ENCODE peak calls at places on chromosomes 5 and 9, in four cellular contexts. K, Q, W and P are unnamed samples.
A peak's percentile ranks its signal among the peaks of the same experiment; 100 is the strongest.

GRCh38 chr5:82591021-82591515 is 312.9 kb upstream of the RPS23 start:
- DNase-seq in K (no peak), Q (no peak), W (no peak), P (no peak)

GRCh38 chr9:105890046-105890822 is 195.9 kb downstream of the TMEM38B start:
- DNase-seq in K (no peak), Q (no peak), W (no peak), P (peak; percentile 50)

GRCh38 chr9:126791406-126792230 is 13.2 kb upstream of the ZBTB43 start:
- DNase-seq in K (no peak), Q (no peak), W (no peak), P (peak; percentile 79)

GRCh38 chr5:33362915-33363314 is 77.8 kb upstream of the TARS1 start:
- DNase-seq in K (no peak), Q (peak; percentile 51), W (no peak), P (no peak)

GRCh38 chr9:22045423-22045822 is 36.3 kb upstream of the CDKN2B start:
- DNase-seq in K (no peak), Q (no peak), W (no peak), P (no peak)

GRCh38 chr5:6749026-6749716 is 35.9 kb downstream of the TENT4A start:
- DNase-seq in K (no peak), Q (no peak), W (no peak), P (no peak)

GRCh38 chr5:159051431-159052281 is 48.1 kb downstream of the EBF1 start:
- DNase-seq in K (peak; percentile 67), Q (peak; percentile 48), W (peak; percentile 22), P (peak; percentile 19)

GRCh38 chr9:108636023-108636422 is 219.8 kb downstream of the ACTL7B start:
- DNase-seq in K (no peak), Q (no peak), W (no peak), P (no peak)

GRCh38 chr9:131762356-131762932 is 22.6 kb upstream of the RAPGEF1 start:
- DNase-seq in K (peak; percentile 75), Q (peak; percentile 66), W (peak; percentile 79), P (peak; percentile 47)

GRCh38 chr5:151924564-151925395 is at the start of gene GLRA1:
- DNase-seq in K (peak; percentile 45), Q (peak; percentile 15), W (peak; percentile 50), P (no peak)

GRCh38 chr5:28265877-28266276 is 1227.5 kb upstream of the CDH9 start:
- DNase-seq in K (no peak), Q (no peak), W (no peak), P (no peak)

GRCh38 chr5:143470120-143470519 is 66.6 kb upstream of the NR3C1 start:
- DNase-seq in K (no peak), Q (no peak), W (no peak), P (no peak)

GRCh38 chr9:12794024-12794799 is 19.4 kb downstream of the LURAP1L start:
- DNase-seq in K (no peak), Q (no peak), W (no peak), P (no peak)

GRCh38 chr5:58925627-58926545 is 343.0 kb downstream of the RAB3C start:
- DNase-seq in K (no peak), Q (no peak), W (no peak), P (no peak)

GRCh38 chr5:151123897-151124751 is 33.5 kb downstream of the ANXA6 start:
- DNase-seq in K (peak; percentile 58), Q (no peak), W (peak; percentile 79), P (peak; percentile 95)

GRCh38 chr9:7461791-7462190 is 337.8 kb downstream of the DMAC1 start:
- DNase-seq in K (no peak), Q (no peak), W (no peak), P (no peak)

GRCh38 chr5:84091400-84091799 is 293.3 kb downstream of the EDIL3 start:
- DNase-seq in K (no peak), Q (no peak), W (no peak), P (no peak)

GRCh38 chr9:96058218-96058617 is 182.7 kb downstream of the ERCC6L2 start:
- DNase-seq in K (no peak), Q (no peak), W (no peak), P (no peak)

GRCh38 chr5:139644001-139644456 is 4.1 kb upstream of the CXXC5 start:
- DNase-seq in K (peak; percentile 10), Q (no peak), W (peak; percentile 18), P (peak; percentile 17)

GRCh38 chr5:139642213-139642612 is 5.9 kb upstream of the CXXC5 start:
- DNase-seq in K (no peak), Q (no peak), W (no peak), P (no peak)

GRCh38 chr5:139644646-139645494 is 3.3 kb upstream of the CXXC5 start:
- DNase-seq in K (no peak), Q (no peak), W (peak; percentile 9), P (no peak)

GRCh38 chr5:139641116-139642080 is 6.8 kb upstream of the CXXC5 start:
- DNase-seq in K (no peak), Q (no peak), W (no peak), P (no peak)

DNA sequence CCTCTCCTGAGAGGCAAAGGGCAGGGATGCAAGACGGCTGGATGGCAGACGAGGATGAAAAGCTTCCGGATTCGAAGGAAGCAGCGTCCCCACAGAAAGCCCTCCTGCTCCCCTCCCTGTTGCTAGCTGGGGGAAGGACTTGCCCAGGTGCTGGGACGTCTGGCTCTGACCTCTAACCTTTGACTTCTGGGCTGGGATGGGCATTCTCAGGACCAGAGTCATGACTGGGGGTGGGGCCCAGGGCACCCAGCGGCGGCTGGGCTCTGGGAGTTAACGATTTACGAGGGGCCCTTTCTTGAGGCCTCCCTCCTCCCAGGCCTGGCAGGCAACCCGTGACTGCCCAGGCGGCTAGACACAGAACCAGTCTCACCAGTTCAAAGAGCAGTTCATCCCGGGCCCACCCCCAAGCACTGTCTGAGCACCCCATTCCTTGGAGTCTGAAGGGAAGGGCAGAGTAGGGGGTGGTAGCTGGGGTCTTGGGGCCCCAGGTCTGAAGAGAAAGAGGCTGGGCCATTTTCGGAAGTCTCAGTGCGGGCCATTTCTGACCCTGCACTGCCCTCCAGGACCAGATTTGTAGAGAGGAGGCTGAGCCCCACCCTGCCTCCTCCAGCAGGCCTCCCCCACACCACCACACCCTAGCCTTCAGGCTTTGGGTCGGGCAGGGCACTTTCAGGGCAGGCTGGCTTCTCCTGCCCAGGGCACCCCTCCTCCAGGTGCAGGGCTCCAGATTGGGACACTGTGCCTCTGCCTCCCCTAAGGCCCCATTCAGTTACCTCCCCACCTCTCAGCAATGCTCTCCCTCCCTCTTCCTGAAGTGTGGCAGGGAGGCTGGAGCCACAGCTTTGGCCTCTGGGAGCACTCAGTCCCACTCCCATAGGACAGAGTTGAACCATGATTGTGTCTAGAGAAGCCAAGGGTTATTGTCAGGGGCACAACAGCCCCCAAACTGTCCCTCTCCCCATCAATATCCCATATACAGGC is 5.0 kb upstream of the CXXC5 start:
- DNase-seq in K (no peak), Q (no peak), W (peak; percentile 81), P (no peak)
- H3K4me3 ChIP-seq in K (no peak overlapping the region), Q (no peak overlapping the region), W (no peak overlapping the region), P (no peak overlapping the region)

GRCh38 chr9:81685763-81686613 is 3.4 kb downstream of the TLE1 start:
- DNase-seq in K (no peak), Q (no peak), W (no peak), P (no peak)
- H3K27ac ChIP-seq in K (no peak overlapping the region), Q (peak overlapping the region; percentile 93), W (peak overlapping the region; percentile 54), P (peak overlapping the region; percentile 96)

GRCh38 chr5:115545065-115545882 is 699 bp upstream of the FEM1C start:
- DNase-seq in K (no peak), Q (no peak), W (no peak), P (no peak)
- H3K4me3 ChIP-seq in K (peak overlapping the region; percentile 82), Q (no peak overlapping the region), W (no peak overlapping the region), P (peak overlapping the region; percentile 66)

GRCh38 chr5:174491265-174491664 is 233.1 kb upstream of the MSX2 start:
- DNase-seq in K (no peak), Q (no peak), W (no peak), P (no peak)
- H3K27ac ChIP-seq in K (no peak overlapping the region), Q (no peak overlapping the region), W (no peak overlapping the region), P (no peak overlapping the region)

GRCh38 chr9:124480621-124480981 is 26.6 kb downstream of the NR5A1 start:
- DNase-seq in K (no peak), Q (no peak), W (no peak), P (no peak)
- H3K4me3 ChIP-seq in K (no peak overlapping the region), Q (no peak overlapping the region), W (no peak overlapping the region), P (no peak overlapping the region)

DNA sequence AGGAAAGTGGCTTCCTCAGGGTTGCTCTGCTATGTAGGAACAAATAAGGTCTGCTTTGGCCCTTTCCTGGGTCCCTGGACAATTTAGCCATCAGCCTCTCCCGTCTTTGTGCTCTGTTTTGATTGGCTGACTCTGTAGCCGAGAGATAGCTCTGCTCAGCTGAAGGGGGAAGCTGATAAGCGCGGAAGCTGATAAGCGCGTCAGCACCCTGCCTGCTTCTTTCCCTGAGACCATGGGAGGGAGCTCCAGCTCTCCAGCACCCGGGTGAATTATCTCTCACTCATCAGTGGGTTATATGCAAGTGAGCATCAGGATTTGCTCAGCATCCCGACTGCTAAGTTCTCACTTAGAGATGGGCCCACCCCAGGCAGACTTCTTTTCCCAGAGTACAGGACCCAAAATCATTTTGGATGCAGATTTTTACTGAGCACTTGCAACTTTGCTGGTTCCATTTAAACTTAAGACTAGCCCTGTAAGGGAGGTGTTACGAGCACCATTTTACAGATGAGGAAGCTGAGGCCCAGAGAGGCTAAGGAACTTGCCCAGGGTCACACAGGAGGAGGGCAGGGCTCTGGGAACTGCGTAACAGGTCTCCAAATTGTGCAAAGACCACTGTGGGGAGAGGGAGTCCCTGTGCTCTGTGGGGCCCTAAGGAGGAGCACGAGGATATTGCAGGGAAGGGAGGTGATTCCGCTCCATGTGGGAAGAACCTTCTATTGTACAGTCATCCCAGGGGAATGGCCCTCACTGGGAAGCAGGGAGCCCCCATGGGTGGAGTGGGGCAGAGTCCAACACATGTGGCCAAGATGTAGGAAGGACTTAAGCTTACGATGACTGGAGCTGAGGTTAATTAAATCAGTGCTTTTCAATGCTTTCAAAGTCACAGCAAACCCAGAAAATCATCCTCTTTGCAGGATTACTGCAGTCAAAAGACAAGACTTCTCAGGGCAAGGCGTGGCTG is 83.7 kb upstream of the ORM1 start:
- DNase-seq in K (no peak), Q (no peak), W (no peak), P (no peak)
- H3K27ac ChIP-seq in K (peak overlapping the region; percentile 73), Q (no peak overlapping the region), W (no peak overlapping the region), P (peak overlapping the region; percentile 23)